ENCODE peak calls at places on chromosomes 16 and 17, in ten cellular contexts. I, B, W, Y, V, E, G, U, A and F are unnamed samples.
A peak's percentile ranks its signal among the peaks of the same experiment; 100 is the strongest.

GRCh38 chr16:12758031-12758669 is 45.5 kb downstream of the CPPED1 start:
- DNase-seq in I (no peak), B (no peak), W (no peak), Y (no peak), V (no peak), E (no peak), G (no peak), U (no peak), A (no peak), F (no peak)

GRCh38 chr16:81493755-81494433 is 49.3 kb downstream of the CMIP start:
- DNase-seq in I (peak; percentile 68), B (peak; percentile 94), W (peak; percentile 41), Y (peak; percentile 69), V (peak; percentile 80), E (peak; percentile 52), G (no peak), U (no peak), A (no peak), F (peak; percentile 76)

GRCh38 chr16:47970291-47970931 is 185.4 kb downstream of the ABCC12 start:
- DNase-seq in I (peak; percentile 65), B (peak; percentile 47), W (no peak), Y (no peak), V (peak; percentile 63), E (peak; percentile 26), G (no peak), U (no peak), A (no peak), F (peak; percentile 32)

GRCh38 chr17:6413073-6413472 is 21.8 kb downstream of the AIPL1 start:
- DNase-seq in I (no peak), B (peak; percentile 40), W (peak; percentile 64), Y (no peak), V (peak; percentile 49), E (peak; percentile 54), G (no peak), U (no peak), A (no peak), F (peak; percentile 86)

GRCh38 chr17:48545022-48545376 is at the start of gene HOXB2:
- DNase-seq in I (peak; percentile 83), B (peak; percentile 77), W (no peak), Y (no peak), V (peak; percentile 73), E (no peak), G (no peak), U (peak; percentile 63), A (no peak), F (peak; percentile 69)

GRCh38 chr16:4936991-4937781 is at the start of gene PPL:
- DNase-seq in I (peak; percentile 98), B (no peak), W (peak; percentile 93), Y (no peak), V (no peak), E (no peak), G (no peak), U (no peak), A (no peak), F (peak; percentile 99)

GRCh38 chr17:81601525-81602120 is 35.3 kb downstream of the NPLOC4 start:
- DNase-seq in I (peak; percentile 77), B (peak; percentile 78), W (peak; percentile 78), Y (no peak), V (peak; percentile 85), E (peak; percentile 73), G (peak; percentile 20), U (peak; percentile 39), A (no peak), F (peak; percentile 83)

GRCh38 chr17:29243792-29244191 is 2.9 kb upstream of the CRYBA1 start:
- DNase-seq in I (peak; percentile 71), B (peak; percentile 44), W (no peak), Y (no peak), V (peak; percentile 57), E (no peak), G (no peak), U (no peak), A (no peak), F (peak; percentile 68)

GRCh38 chr17:7411427-7411750 is 3.7 kb downstream of the NLGN2 start:
- DNase-seq in I (no peak), B (no peak), W (no peak), Y (no peak), V (no peak), E (no peak), G (no peak), U (no peak), A (no peak), F (peak; percentile 53)

GRCh38 chr16:53545433-53545832 is 42.4 kb upstream of the AKTIP start:
- DNase-seq in I (no peak), B (no peak), W (no peak), Y (no peak), V (no peak), E (no peak), G (no peak), U (no peak), A (peak; percentile 20), F (no peak)

GRCh38 chr16:82641336-82641984 is 14.7 kb downstream of the CDH13 start:
- DNase-seq in I (no peak), B (peak; percentile 57), W (peak; percentile 17), Y (no peak), V (peak; percentile 69), E (no peak), G (no peak), U (no peak), A (no peak), F (no peak)

GRCh38 chr16:86676216-86676800 is 98.0 kb downstream of the FOXL1 start:
- DNase-seq in I (no peak), B (peak; percentile 80), W (no peak), Y (peak; percentile 48), V (peak; percentile 92), E (peak; percentile 62), G (no peak), U (no peak), A (no peak), F (no peak)

GRCh38 chr17:14295676-14296075 is 5.2 kb upstream of the HS3ST3B1 start:
- DNase-seq in I (no peak), B (no peak), W (no peak), Y (no peak), V (no peak), E (no peak), G (no peak), U (no peak), A (no peak), F (peak; percentile 26)

GRCh38 chr16:30585022-30585399 is 486 bp downstream of the ZNF785 start:
- DNase-seq in I (peak; percentile 77), B (no peak), W (peak; percentile 82), Y (no peak), V (no peak), E (peak; percentile 26), G (no peak), U (peak; percentile 14), A (no peak), F (peak; percentile 80)

GRCh38 chr17:81391964-81392908 is 3.0 kb upstream of the BAHCC1 start:
- DNase-seq in I (no peak), B (peak; percentile 52), W (peak; percentile 63), Y (no peak), V (peak; percentile 50), E (peak; percentile 82), G (no peak), U (no peak), A (no peak), F (no peak)

GRCh38 chr16:57505169-57505568 is 18.9 kb upstream of the DOK4 start:
- DNase-seq in I (no peak), B (no peak), W (peak; percentile 16), Y (no peak), V (no peak), E (no peak), G (no peak), U (no peak), A (no peak), F (no peak)

GRCh38 chr17:2592974-2593845 is at the start of gene PAFAH1B1:
- DNase-seq in I (peak; percentile 98), B (peak; percentile 72), W (peak; percentile 90), Y (no peak), V (peak; percentile 93), E (peak; percentile 99), G (peak; percentile 94), U (peak; percentile 88), A (peak; percentile 84), F (peak; percentile 99)

GRCh38 chr16:85798901-85799496 is 345 bp downstream of the EMC8 start:
- DNase-seq in I (peak; percentile 62), B (peak; percentile 28), W (peak; percentile 44), Y (no peak), V (peak; percentile 27), E (peak; percentile 81), G (peak; percentile 21), U (no peak), A (peak; percentile 28), F (peak; percentile 87)

GRCh38 chr16:58280146-58280845 is 14.5 kb downstream of the PRSS54 start:
- DNase-seq in I (no peak), B (no peak), W (no peak), Y (no peak), V (no peak), E (no peak), G (no peak), U (no peak), A (no peak), F (no peak)

GRCh38 chr16:57017251-57017650 is 27.9 kb downstream of the NLRC5 start:
- DNase-seq in I (no peak), B (peak; percentile 66), W (no peak), Y (no peak), V (peak; percentile 77), E (no peak), G (no peak), U (no peak), A (no peak), F (no peak)

GRCh38 chr17:69235338-69236058 is 6.9 kb upstream of the ABCA10 start:
- DNase-seq in I (peak; percentile 98), B (peak; percentile 70), W (peak; percentile 88), Y (no peak), V (peak; percentile 92), E (peak; percentile 71), G (peak; percentile 34), U (peak; percentile 38), A (peak; percentile 25), F (peak; percentile 35)

GRCh38 chr16:11796227-11797165 is 562 bp downstream of the ZC3H7A start:
- DNase-seq in I (peak; percentile 79), B (peak; percentile 44), W (peak; percentile 41), Y (no peak), V (peak; percentile 57), E (peak; percentile 68), G (no peak), U (no peak), A (peak; percentile 24), F (peak; percentile 89)

GRCh38 chr16:12535535-12536411 is 267.9 kb downstream of the CPPED1 start:
- DNase-seq in I (peak; percentile 84), B (no peak), W (no peak), Y (no peak), V (no peak), E (no peak), G (no peak), U (no peak), A (no peak), F (peak; percentile 68)

GRCh38 chr16:50884066-50884860 is 142.4 kb downstream of the CYLD start:
- DNase-seq in I (peak; percentile 91), B (no peak), W (no peak), Y (no peak), V (no peak), E (peak; percentile 44), G (no peak), U (no peak), A (no peak), F (peak; percentile 91)

GRCh38 chr17:82893779-82894178 is 54.0 kb upstream of the ZNF750 start:
- DNase-seq in I (no peak), B (peak; percentile 8), W (no peak), Y (no peak), V (no peak), E (no peak), G (no peak), U (no peak), A (no peak), F (no peak)

GRCh38 chr17:29021251-29021650 is 15.4 kb upstream of the SEZ6 start:
- DNase-seq in I (no peak), B (no peak), W (no peak), Y (no peak), V (no peak), E (no peak), G (no peak), U (no peak), A (no peak), F (no peak)

GRCh38 chr16:87832759-87833502 is 36.4 kb downstream of the SLC7A5 start:
- DNase-seq in I (no peak), B (no peak), W (no peak), Y (no peak), V (no peak), E (no peak), G (no peak), U (no peak), A (no peak), F (no peak)

GRCh38 chr17:32504166-32504990 is 17.6 kb downstream of the CDK5R1 start:
- DNase-seq in I (no peak), B (no peak), W (no peak), Y (peak; percentile 31), V (peak; percentile 36), E (no peak), G (no peak), U (no peak), A (no peak), F (no peak)